ENCODE peak calls at places on chromosomes 13 and 19, in six cellular contexts. One of them, this sample, is unnamed.
A peak's percentile ranks its signal among the peaks of the same experiment; 100 is the strongest.

GRCh38 chr13:91609353-91609752 is 210.9 kb downstream of the GPC5 start:
- DNase-seq in GM12878: no peak
- DNase-seq in endothelial cell of umbilical vein: no peak
- DNase-seq in K562: no peak
- DNase-seq in HepG2: no peak
- DNase-seq in A549: no peak
- DNase-seq in this sample: no peak

GRCh38 chr19:29587518-29587986 is 18.5 kb upstream of the POP4 start:
- DNase-seq in HepG2: no peak
- DNase-seq in endothelial cell of umbilical vein: no peak
- DNase-seq in A549: no peak
- DNase-seq in K562: no peak
- DNase-seq in GM12878: peak; percentile 76
- DNase-seq in this sample: peak; percentile 80

GRCh38 chr13:22757530-22758120 is 423.2 kb upstream of the SGCG start:
- DNase-seq in HepG2: no peak
- DNase-seq in K562: no peak
- DNase-seq in GM12878: no peak
- DNase-seq in endothelial cell of umbilical vein: no peak
- DNase-seq in A549: no peak
- DNase-seq in this sample: peak; percentile 24

GRCh38 chr13:23289917-23290357 is 109.2 kb downstream of the SGCG start:
- DNase-seq in GM12878: no peak
- DNase-seq in K562: no peak
- DNase-seq in HepG2: no peak
- DNase-seq in endothelial cell of umbilical vein: no peak
- DNase-seq in A549: no peak
- DNase-seq in this sample: no peak

GRCh38 chr13:102856603-102857002 is 10.8 kb downstream of the ERCC5 start:
- DNase-seq in HepG2: no peak
- DNase-seq in A549: no peak
- DNase-seq in endothelial cell of umbilical vein: no peak
- DNase-seq in K562: no peak
- DNase-seq in GM12878: no peak
- DNase-seq in this sample: no peak

GRCh38 chr13:27334774-27335490 is 64.3 kb downstream of the RASL11A start:
- DNase-seq in A549: no peak
- DNase-seq in endothelial cell of umbilical vein: no peak
- DNase-seq in GM12878: no peak
- DNase-seq in K562: no peak
- DNase-seq in HepG2: no peak
- DNase-seq in this sample: no peak

GRCh38 chr13:28753208-28753892 is 34.6 kb upstream of the SLC46A3 start:
- DNase-seq in GM12878: no peak
- DNase-seq in HepG2: peak; percentile 75
- DNase-seq in K562: no peak
- DNase-seq in A549: peak; percentile 61
- DNase-seq in endothelial cell of umbilical vein: peak; percentile 81
- DNase-seq in this sample: peak; percentile 57

GRCh38 chr13:100646871-100647270 is 27.7 kb downstream of the TMTC4 start:
- DNase-seq in endothelial cell of umbilical vein: no peak
- DNase-seq in K562: no peak
- DNase-seq in A549: no peak
- DNase-seq in HepG2: no peak
- DNase-seq in GM12878: no peak
- DNase-seq in this sample: no peak

GRCh38 chr13:110062077-110062776 is 244.7 kb downstream of the COL4A1 start:
- DNase-seq in A549: no peak
- DNase-seq in HepG2: no peak
- DNase-seq in K562: no peak
- DNase-seq in GM12878: no peak
- DNase-seq in endothelial cell of umbilical vein: no peak
- DNase-seq in this sample: no peak
- TF ChIP-seq POLR2A in A549: no peak
- TF ChIP-seq POLR2A in HepG2: no peak
- TF ChIP-seq POLR2A in K562: no peak
- TF ChIP-seq POLR2A in GM12878: no peak
- TF ChIP-seq POLR2A in endothelial cell of umbilical vein: no peak
- TF ChIP-seq POLR2A in this sample: no peak

GRCh38 chr13:98542568-98543379 is 34.1 kb downstream of the STK24 start:
- DNase-seq in endothelial cell of umbilical vein: no peak
- DNase-seq in GM12878: no peak
- DNase-seq in K562: no peak
- DNase-seq in HepG2: no peak
- DNase-seq in A549: no peak
- DNase-seq in this sample: peak; percentile 32

GRCh38 chr13:98541211-98541610 is 35.7 kb downstream of the STK24 start:
- DNase-seq in HepG2: no peak
- DNase-seq in A549: no peak
- DNase-seq in GM12878: no peak
- DNase-seq in K562: no peak
- DNase-seq in endothelial cell of umbilical vein: peak; percentile 54
- DNase-seq in this sample: no peak

GRCh38 chr13:98539655-98540054 is 37.3 kb downstream of the STK24 start:
- DNase-seq in K562: no peak
- DNase-seq in A549: no peak
- DNase-seq in endothelial cell of umbilical vein: no peak
- DNase-seq in HepG2: no peak
- DNase-seq in GM12878: no peak
- DNase-seq in this sample: no peak

GRCh38 chr13:98541701-98542203 is 35.2 kb downstream of the STK24 start:
- DNase-seq in K562: no peak
- DNase-seq in A549: no peak
- DNase-seq in endothelial cell of umbilical vein: peak; percentile 58
- DNase-seq in GM12878: no peak
- DNase-seq in HepG2: no peak
- DNase-seq in this sample: no peak

DNA sequence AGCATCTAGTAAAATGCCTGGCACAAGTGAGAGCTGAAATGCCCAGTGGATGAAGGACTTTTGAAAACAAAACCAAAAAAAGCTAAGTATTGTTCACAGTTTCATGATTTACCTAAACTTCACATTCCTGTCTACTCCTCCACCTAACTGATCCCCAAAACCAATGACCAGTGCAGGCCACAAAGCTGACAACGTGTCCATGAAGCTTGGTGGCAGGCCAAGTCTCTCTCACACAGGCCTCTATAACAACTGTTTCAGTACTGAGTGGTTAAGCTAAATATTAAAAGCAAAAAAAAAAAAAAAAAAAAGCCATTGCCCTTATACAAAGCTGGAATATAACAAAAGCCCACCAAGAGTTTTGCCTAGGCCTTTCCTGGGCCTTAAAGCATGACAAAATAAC is 36.4 kb downstream of the STK24 start:
- DNase-seq in GM12878: no peak
- DNase-seq in A549: no peak
- DNase-seq in endothelial cell of umbilical vein: no peak
- DNase-seq in K562: no peak
- DNase-seq in HepG2: no peak
- DNase-seq in this sample: no peak
- TF ChIP-seq MYC in GM12878: no peak
- TF ChIP-seq MYC in A549: no peak
- TF ChIP-seq MYC in endothelial cell of umbilical vein: no peak
- TF ChIP-seq MYC in K562: no peak
- TF ChIP-seq MYC in HepG2: no peak
- TF ChIP-seq MYC in this sample: no peak

GRCh38 chr13:83508905-83509304 is 373.4 kb downstream of the SLITRK1 start:
- DNase-seq in endothelial cell of umbilical vein: no peak
- DNase-seq in A549: no peak
- DNase-seq in GM12878: no peak
- DNase-seq in K562: no peak
- DNase-seq in HepG2: no peak
- DNase-seq in this sample: no peak
- TF ChIP-seq POLR2A in endothelial cell of umbilical vein: no peak
- TF ChIP-seq POLR2A in A549: no peak
- TF ChIP-seq POLR2A in GM12878: no peak
- TF ChIP-seq POLR2A in K562: no peak
- TF ChIP-seq POLR2A in HepG2: no peak
- TF ChIP-seq POLR2A in this sample: no peak

GRCh38 chr13:26133286-26133685 is 81.5 kb upstream of the SHISA2 start:
- DNase-seq in GM12878: no peak
- DNase-seq in HepG2: no peak
- DNase-seq in A549: no peak
- DNase-seq in endothelial cell of umbilical vein: peak; percentile 9
- DNase-seq in K562: no peak
- DNase-seq in this sample: no peak

GRCh38 chr13:26128676-26129075 is 76.9 kb upstream of the SHISA2 start:
- DNase-seq in HepG2: no peak
- DNase-seq in A549: no peak
- DNase-seq in K562: no peak
- DNase-seq in endothelial cell of umbilical vein: no peak
- DNase-seq in GM12878: no peak
- DNase-seq in this sample: no peak

GRCh38 chr13:26133851-26134250 is 82.0 kb upstream of the SHISA2 start:
- DNase-seq in K562: no peak
- DNase-seq in A549: no peak
- DNase-seq in GM12878: no peak
- DNase-seq in HepG2: no peak
- DNase-seq in endothelial cell of umbilical vein: no peak
- DNase-seq in this sample: peak; percentile 16

GRCh38 chr13:26132756-26133155 is 80.9 kb upstream of the SHISA2 start:
- DNase-seq in endothelial cell of umbilical vein: peak; percentile 3
- DNase-seq in HepG2: no peak
- DNase-seq in K562: no peak
- DNase-seq in GM12878: no peak
- DNase-seq in A549: no peak
- DNase-seq in this sample: peak; percentile 19
- TF ChIP-seq MYC in endothelial cell of umbilical vein: no peak
- TF ChIP-seq MYC in HepG2: no peak
- TF ChIP-seq MYC in K562: no peak
- TF ChIP-seq MYC in GM12878: no peak
- TF ChIP-seq MYC in A549: no peak
- TF ChIP-seq MYC in this sample: no peak

GRCh38 chr13:46797468-46798237 is 692 bp upstream of the ESD start:
- DNase-seq in GM12878: no peak
- DNase-seq in HepG2: peak; percentile 36
- DNase-seq in K562: no peak
- DNase-seq in endothelial cell of umbilical vein: no peak
- DNase-seq in A549: no peak
- DNase-seq in this sample: peak; percentile 20

GRCh38 chr13:46796129-46796514 is 839 bp downstream of the ESD start:
- DNase-seq in K562: no peak
- DNase-seq in HepG2: no peak
- DNase-seq in GM12878: no peak
- DNase-seq in endothelial cell of umbilical vein: no peak
- DNase-seq in A549: no peak
- DNase-seq in this sample: peak; percentile 10

GRCh38 chr13:46799139-46799538 is 2.2 kb upstream of the ESD start:
- DNase-seq in endothelial cell of umbilical vein: no peak
- DNase-seq in A549: no peak
- DNase-seq in HepG2: peak; percentile 12
- DNase-seq in K562: no peak
- DNase-seq in GM12878: no peak
- DNase-seq in this sample: peak; percentile 51

GRCh38 chr13:46795321-46795720 is 1.6 kb downstream of the ESD start:
- DNase-seq in A549: no peak
- DNase-seq in HepG2: no peak
- DNase-seq in GM12878: no peak
- DNase-seq in K562: no peak
- DNase-seq in endothelial cell of umbilical vein: no peak
- DNase-seq in this sample: peak; percentile 20

GRCh38 chr13:46796515-46797467 is at the start of gene ESD:
- DNase-seq in A549: peak; percentile 62
- DNase-seq in endothelial cell of umbilical vein: peak; percentile 89
- DNase-seq in GM12878: peak; percentile 61
- DNase-seq in HepG2: peak; percentile 90
- DNase-seq in K562: peak; percentile 91
- DNase-seq in this sample: peak; percentile 97
- TF ChIP-seq POLR2A in A549: peak; percentile 48
- TF ChIP-seq POLR2A in endothelial cell of umbilical vein: peak; percentile 79
- TF ChIP-seq POLR2A in GM12878: peak; percentile 91
- TF ChIP-seq POLR2A in HepG2: peak; percentile 75
- TF ChIP-seq POLR2A in K562: peak; percentile 80
- TF ChIP-seq POLR2A in this sample: peak; percentile 86

GRCh38 chr19:19498255-19498991 is 16.9 kb downstream of the TSSK6 start:
- DNase-seq in K562: no peak
- DNase-seq in endothelial cell of umbilical vein: no peak
- DNase-seq in A549: no peak
- DNase-seq in GM12878: no peak
- DNase-seq in HepG2: no peak
- DNase-seq in this sample: no peak
- TF ChIP-seq MYC in K562: no peak
- TF ChIP-seq MYC in endothelial cell of umbilical vein: no peak
- TF ChIP-seq MYC in A549: no peak
- TF ChIP-seq MYC in GM12878: no peak
- TF ChIP-seq MYC in HepG2: no peak
- TF ChIP-seq MYC in this sample: no peak

GRCh38 chr19:45090598-45090997 is 2.4 kb upstream of the PPP1R37 start:
- DNase-seq in HepG2: no peak
- DNase-seq in GM12878: no peak
- DNase-seq in K562: no peak
- DNase-seq in endothelial cell of umbilical vein: no peak
- DNase-seq in A549: no peak
- DNase-seq in this sample: no peak

GRCh38 chr19:45092747-45093678 is at the start of gene PPP1R37:
- DNase-seq in A549: peak; percentile 100
- DNase-seq in K562: peak; percentile 89
- DNase-seq in GM12878: peak; percentile 77
- DNase-seq in endothelial cell of umbilical vein: peak; percentile 96
- DNase-seq in HepG2: peak; percentile 92
- DNase-seq in this sample: peak; percentile 88

GRCh38 chr19:45094158-45094557 is 1.2 kb downstream of the PPP1R37 start:
- DNase-seq in endothelial cell of umbilical vein: no peak
- DNase-seq in K562: no peak
- DNase-seq in HepG2: no peak
- DNase-seq in GM12878: no peak
- DNase-seq in A549: no peak
- DNase-seq in this sample: no peak

GRCh38 chr19:45090034-45090433 is 2.9 kb upstream of the PPP1R37 start:
- DNase-seq in GM12878: no peak
- DNase-seq in A549: no peak
- DNase-seq in K562: no peak
- DNase-seq in HepG2: no peak
- DNase-seq in endothelial cell of umbilical vein: no peak
- DNase-seq in this sample: no peak

GRCh38 chr19:45091031-45091918 is 1.7 kb upstream of the PPP1R37 start:
- DNase-seq in GM12878: peak; percentile 89
- DNase-seq in endothelial cell of umbilical vein: peak; percentile 99
- DNase-seq in K562: peak; percentile 68
- DNase-seq in A549: peak; percentile 99
- DNase-seq in HepG2: no peak
- DNase-seq in this sample: no peak
- TF ChIP-seq POLR2A in GM12878: peak; percentile 90
- TF ChIP-seq POLR2A in endothelial cell of umbilical vein: peak; percentile 93
- TF ChIP-seq POLR2A in K562: peak; percentile 34
- TF ChIP-seq POLR2A in A549: no peak
- TF ChIP-seq POLR2A in HepG2: no peak
- TF ChIP-seq POLR2A in this sample: no peak

GRCh38 chr13:37148501-37148900 is 43.0 kb upstream of the CSNK1A1L start:
- DNase-seq in endothelial cell of umbilical vein: no peak
- DNase-seq in K562: no peak
- DNase-seq in A549: no peak
- DNase-seq in GM12878: no peak
- DNase-seq in HepG2: no peak
- DNase-seq in this sample: no peak

GRCh38 chr13:37144661-37145060 is 39.2 kb upstream of the CSNK1A1L start:
- DNase-seq in A549: no peak
- DNase-seq in GM12878: no peak
- DNase-seq in endothelial cell of umbilical vein: no peak
- DNase-seq in K562: no peak
- DNase-seq in HepG2: no peak
- DNase-seq in this sample: no peak

GRCh38 chr13:37143901-37144300 is 38.4 kb upstream of the CSNK1A1L start:
- DNase-seq in A549: no peak
- DNase-seq in K562: no peak
- DNase-seq in GM12878: no peak
- DNase-seq in HepG2: no peak
- DNase-seq in endothelial cell of umbilical vein: peak; percentile 85
- DNase-seq in this sample: no peak

GRCh38 chr13:37149380-37149779 is 43.9 kb upstream of the CSNK1A1L start:
- DNase-seq in A549: no peak
- DNase-seq in HepG2: no peak
- DNase-seq in GM12878: no peak
- DNase-seq in K562: no peak
- DNase-seq in endothelial cell of umbilical vein: no peak
- DNase-seq in this sample: no peak
- TF ChIP-seq MYC in A549: no peak
- TF ChIP-seq MYC in HepG2: no peak
- TF ChIP-seq MYC in GM12878: no peak
- TF ChIP-seq MYC in K562: no peak
- TF ChIP-seq MYC in endothelial cell of umbilical vein: no peak
- TF ChIP-seq MYC in this sample: no peak